ENCODE peak calls at places on chromosomes 3 and 15, in four cellular contexts. B is GM12878, O is SK-N-SH, D is HepG2. W is an unnamed sample.

GRCh38 chr3:118938183-118938961 is 96.3 kb downstream of the IGSF11 start:
- DNase-seq in D (no peak), B (no peak), O (no peak), W (no peak)

GRCh38 chr3:86774082-86774691 is 216.8 kb downstream of the VGLL3 start:
- DNase-seq in B (no peak), D (peak), O (no peak), W (peak)

GRCh38 chr15:42214600-42214999 is 6.5 kb upstream of the VPS39 start:
- DNase-seq in B (no peak), D (no peak), O (no peak), W (no peak)

GRCh38 chr15:79068790-79069189 is 21.8 kb downstream of the RASGRF1 start:
- DNase-seq in D (no peak), O (no peak), B (no peak), W (no peak)

GRCh38 chr3:171420667-171421066 is 39.5 kb downstream of the TNIK start:
- DNase-seq in B (no peak), D (no peak), O (no peak), W (no peak)

GRCh38 chr3:38361496-38361895 is 14.9 kb downstream of the XYLB start:
- DNase-seq in D (no peak), B (no peak), O (no peak), W (no peak)

GRCh38 chr3:100080573-100080972 is 33.7 kb downstream of the FILIP1L start:
- DNase-seq in D (peak), B (no peak), O (no peak), W (no peak)

GRCh38 chr15:50828610-50829206 is 63.2 kb upstream of the SPPL2A start:
- DNase-seq in D (peak), B (no peak), O (no peak), W (no peak)

GRCh38 chr3:42061711-42062408 is 29.3 kb upstream of the TRAK1 start:
- DNase-seq in B (no peak), D (no peak), O (no peak), W (no peak)

GRCh38 chr3:181383760-181384159 is 328.0 kb upstream of the SOX2 start:
- DNase-seq in B (no peak), D (no peak), O (no peak), W (no peak)

GRCh38 chr3:178263236-178263916 is 272.9 kb upstream of the KCNMB2 start:
- DNase-seq in O (no peak), D (no peak), B (no peak), W (no peak)

GRCh38 chr3:31028766-31029165 is 134.3 kb upstream of the GADL1 start:
- DNase-seq in O (no peak), D (no peak), B (no peak), W (no peak)

GRCh38 chr15:85710340-85710842 is 84.3 kb downstream of the KLHL25 start:
- DNase-seq in B (peak), O (no peak), D (no peak), W (no peak)

GRCh38 chr3:13571264-13571663 is 22.3 kb downstream of the FBLN2 start:
- DNase-seq in O (peak), B (no peak), D (no peak), W (no peak)

GRCh38 chr3:161069441-161070251 is 35.5 kb downstream of the B3GALNT1 start:
- DNase-seq in O (no peak), D (no peak), B (peak), W (peak)

DNA sequence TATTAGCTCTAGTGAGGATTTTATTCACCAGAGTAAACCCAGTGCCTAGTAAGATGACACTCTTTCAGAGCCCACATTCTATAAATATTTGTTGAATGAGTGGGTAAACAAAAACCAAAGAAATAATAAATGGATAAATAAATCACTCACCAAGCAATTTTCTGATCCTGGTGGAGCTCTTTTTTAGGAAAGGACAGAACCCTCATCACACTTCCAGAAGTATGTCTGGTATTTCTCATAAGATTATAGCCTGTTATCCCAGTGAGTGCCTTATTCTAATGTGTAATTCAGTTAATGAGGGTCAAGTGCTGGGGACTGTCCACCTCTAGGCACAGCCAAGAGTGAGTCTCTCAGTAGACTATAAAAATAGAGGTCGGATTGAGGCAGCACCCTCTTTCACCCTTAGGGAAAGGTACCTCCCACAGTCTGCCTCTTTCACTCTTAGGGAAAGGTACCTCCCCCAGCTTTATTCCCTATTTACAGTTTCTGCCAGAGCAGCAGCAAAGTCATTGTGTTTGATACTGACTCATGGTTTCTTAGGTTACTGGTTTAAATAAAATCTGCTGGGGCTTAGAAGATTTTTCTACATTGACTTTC is 144.9 kb downstream of the STAC start:
- DNase-seq in B (no peak), D (no peak), O (no peak), W (no peak)
- TF ChIP-seq JUND in B (no peak), D (no peak), O (no peak), W (no peak)

GRCh38 chr15:36407647-36408046 is 171.8 kb upstream of the CDIN1 start:
- DNase-seq in D (peak), B (no peak), O (no peak), W (no peak)
- TF ChIP-seq JUND in D (no peak), B (no peak), O (peak), W (no peak)

DNA sequence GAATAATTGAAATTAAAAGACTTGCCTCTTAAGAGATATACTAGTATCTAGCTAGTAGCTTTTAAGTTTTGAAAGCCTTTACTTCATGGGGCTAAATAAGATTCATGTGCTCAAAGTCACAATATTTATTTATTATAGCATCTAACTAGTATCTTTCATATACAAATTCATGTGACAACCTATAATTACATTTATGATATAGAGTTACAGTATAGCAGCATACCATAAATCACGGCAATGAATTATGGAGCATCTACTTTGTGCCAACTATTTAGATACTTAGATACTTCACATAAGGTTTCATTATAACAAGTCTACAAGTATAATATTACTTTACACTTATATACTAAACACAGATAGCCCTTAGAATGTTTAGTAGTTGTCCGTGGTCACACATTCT is 229.4 kb downstream of the TPRG1 start:
- DNase-seq in D (no peak), O (no peak), B (no peak), W (no peak)
- TF ChIP-seq JUND in D (no peak), O (no peak), B (no peak), W (no peak)

DNA sequence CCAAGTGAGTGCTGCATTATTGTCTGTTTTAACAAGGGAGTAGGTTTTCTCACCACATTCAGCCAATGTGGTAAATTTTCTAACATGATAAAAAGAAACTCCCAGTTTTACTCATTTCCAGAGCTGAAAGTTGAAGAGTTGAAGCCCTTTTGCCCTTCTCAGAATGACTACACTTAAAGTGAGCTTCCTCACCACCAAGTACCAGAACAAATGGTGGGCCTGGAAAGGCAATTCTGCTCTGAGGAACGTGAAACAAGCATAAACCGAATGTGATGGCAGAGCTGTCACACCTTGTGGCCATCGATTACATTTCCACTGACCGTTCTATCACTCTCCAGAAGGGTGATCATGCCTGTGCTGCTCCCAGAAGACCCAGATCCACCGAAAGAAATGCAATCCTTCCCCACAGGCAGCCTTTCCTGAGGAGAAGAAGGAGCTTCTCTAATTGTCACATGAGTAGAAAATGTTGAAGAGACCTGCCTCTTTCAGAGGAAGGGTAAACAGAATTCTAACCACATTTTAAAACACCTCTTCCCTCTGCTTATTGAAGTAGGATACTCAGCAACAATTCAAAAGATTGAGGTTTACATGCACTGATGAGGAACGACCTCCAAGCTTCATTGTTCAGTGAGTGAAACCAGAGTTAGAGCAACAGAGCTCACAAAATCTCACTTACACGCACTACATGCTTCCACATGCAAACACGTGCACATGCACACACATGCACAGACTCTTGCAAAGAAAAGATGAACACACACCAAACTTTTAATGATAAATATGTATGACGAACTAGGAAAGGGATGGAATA is 21.4 kb upstream of the CCR9 start:
- DNase-seq in D (no peak), O (no peak), B (peak), W (no peak)
- TF ChIP-seq JUND in D (no peak), O (no peak), B (peak), W (no peak)

GRCh38 chr3:72818915-72819314 is 29.3 kb downstream of the SHQ1 start:
- DNase-seq in O (no peak), D (no peak), B (no peak), W (no peak)

GRCh38 chr3:72816843-72817485 is 31.3 kb downstream of the SHQ1 start:
- DNase-seq in D (no peak), O (no peak), B (no peak), W (no peak)

GRCh38 chr3:72820405-72820804 is 27.8 kb downstream of the SHQ1 start:
- DNase-seq in B (no peak), D (no peak), O (no peak), W (peak)

GRCh38 chr3:72821170-72821781 is 27.0 kb downstream of the SHQ1 start:
- DNase-seq in O (no peak), D (no peak), B (no peak), W (peak)

DNA sequence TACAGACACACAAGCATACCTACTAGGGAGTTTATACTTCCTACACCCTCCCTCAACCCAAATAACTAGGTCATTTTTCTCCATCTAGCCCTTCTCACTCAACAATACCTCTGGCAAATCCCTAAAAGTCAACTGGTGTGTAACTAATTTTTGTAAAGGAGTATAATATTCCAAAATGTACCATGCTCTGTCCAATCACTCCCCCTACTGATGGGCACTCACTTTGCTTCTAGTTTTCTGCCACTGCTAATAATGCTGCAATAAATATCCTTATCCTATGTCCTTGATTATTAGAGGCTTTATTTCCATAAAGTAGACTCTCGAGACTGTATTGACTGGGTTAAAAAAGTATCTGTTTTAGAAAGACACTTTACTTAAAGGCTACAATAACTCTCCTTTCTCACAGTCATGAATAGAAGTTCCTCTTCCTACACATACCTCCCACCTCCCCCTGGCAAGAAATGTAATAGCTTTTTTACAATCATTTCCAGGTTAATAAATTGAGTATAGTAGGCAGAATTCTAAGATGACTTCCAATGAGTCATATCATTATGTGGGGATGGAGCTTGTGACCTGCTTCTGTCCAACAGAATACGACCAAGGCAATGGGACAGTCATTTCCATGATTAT is 30.0 kb downstream of the SHQ1 start:
- DNase-seq in O (peak), D (no peak), B (no peak), W (peak)
- TF ChIP-seq JUND in O (no peak), D (no peak), B (no peak), W (no peak)

GRCh38 chr3:14922863-14923262 is 24.5 kb upstream of the NR2C2 start:
- DNase-seq in B (no peak), O (no peak), D (no peak), W (no peak)

GRCh38 chr3:14923476-14923875 is 23.9 kb upstream of the NR2C2 start:
- DNase-seq in B (no peak), O (no peak), D (no peak), W (no peak)

GRCh38 chr3:14927308-14927707 is 20.1 kb upstream of the NR2C2 start:
- DNase-seq in B (no peak), O (no peak), D (no peak), W (no peak)

GRCh38 chr3:14926592-14926991 is 20.8 kb upstream of the NR2C2 start:
- DNase-seq in D (no peak), B (no peak), O (no peak), W (no peak)

GRCh38 chr3:14925729-14926591 is 21.4 kb upstream of the NR2C2 start:
- DNase-seq in D (peak), B (no peak), O (peak), W (peak)
- TF ChIP-seq JUND in D (no peak), B (no peak), O (no peak), W (no peak)